ENCODE peak calls at places on chromosome X, in eight cellular contexts. A is stimulated activated CD4-positive, alpha-beta T cell treated with anti-CD3 and anti-CD28 coated beads, TNF-alpha, amount 100 ng/mL, for 48 hours; O is amniotic stem cell; N is NCI-H1436; T is stimulated activated CD8-positive, alpha-beta memory T cell treated with anti-CD3 and anti-CD28 coated beads, Interleukin-15, amount 100 ng/mL, for 4 hours; S is SK-N-SH; Q is M059J; J is adrenal gland. W is an unnamed sample.

GRCh38 chrX:64977830-64978229 is 1.6 kb upstream of the ZC4H2 start:
- DNase-seq in J (no peak), T (no peak), Q (peak), N (no peak), S (no peak), O (no peak), A (no peak), W (no peak)

GRCh38 chrX:79079477-79079876 is 65.0 kb upstream of the GPR174 start:
- DNase-seq in A (no peak), T (no peak), J (no peak), S (no peak), O (no peak), N (no peak), Q (no peak), W (no peak)

GRCh38 chrX:103418811-103419210 is 42.5 kb downstream of the BEX3 start:
- DNase-seq in T (no peak), S (no peak), J (no peak), O (no peak), A (no peak), N (no peak), Q (no peak), W (no peak)

GRCh38 chrX:41692162-41692749 is 3.5 kb downstream of the GPR34 start:
- DNase-seq in S (no peak), T (no peak), J (no peak), O (no peak), Q (peak), N (no peak), A (no peak), W (no peak)

GRCh38 chrX:53262189-53262917 is 19.0 kb downstream of the IQSEC2 start:
- DNase-seq in A (no peak), Q (no peak), T (no peak), O (no peak), S (no peak), N (no peak), J (no peak), W (no peak)

GRCh38 chrX:147565239-147565638 is 346.5 kb upstream of the FMR1 start:
- DNase-seq in Q (peak), J (no peak), N (no peak), A (no peak), S (no peak), O (no peak), T (no peak), W (no peak)

GRCh38 chrX:8067754-8068469 is 103.2 kb downstream of the VCX2 start:
- DNase-seq in O (no peak), T (no peak), A (no peak), Q (peak), N (no peak), J (no peak), S (no peak), W (no peak)

GRCh38 chrX:63658920-63659319 is 126.1 kb downstream of the ARHGEF9 start:
- DNase-seq in O (no peak), Q (peak), T (no peak), A (no peak), N (no peak), J (no peak), S (no peak), W (no peak)

GRCh38 chrX:19698125-19698524 is 182.8 kb upstream of the MAP3K15 start:
- DNase-seq in T (no peak), O (no peak), S (no peak), A (no peak), Q (peak), J (no peak), N (no peak), W (no peak)

GRCh38 chrX:37314526-37314925 is 34.6 kb upstream of the PRRG1 start:
- DNase-seq in T (no peak), J (no peak), S (no peak), N (no peak), Q (peak), O (no peak), A (no peak), W (no peak)

GRCh38 chrX:119228506-119229290 is 7.4 kb upstream of the PGRMC1 start:
- DNase-seq in J (peak), A (no peak), O (peak), Q (peak), S (no peak), T (no peak), N (no peak), W (no peak)

GRCh38 chrX:44731160-44731559 is 112.7 kb upstream of the DUSP21 start:
- DNase-seq in Q (peak), S (no peak), A (no peak), T (no peak), O (no peak), N (no peak), J (no peak), W (no peak)

GRCh38 chrX:150167482-150168324 is 195.4 kb upstream of the MAMLD1 start:
- DNase-seq in O (no peak), Q (no peak), N (no peak), A (no peak), J (no peak), S (no peak), T (no peak), W (no peak)

GRCh38 chrX:14802943-14803710 is 69.7 kb downstream of the FANCB start:
- DNase-seq in A (no peak), J (no peak), N (no peak), T (no peak), S (no peak), Q (peak), O (no peak), W (no peak)

GRCh38 chrX:110210417-110211139 is 107.3 kb downstream of the AMMECR1 start:
- DNase-seq in T (no peak), S (no peak), A (no peak), Q (peak), N (peak), O (peak), J (no peak), W (no peak)

GRCh38 chrX:57652705-57653104 is 27.4 kb downstream of the NLRP2B start:
- DNase-seq in Q (no peak), J (no peak), N (no peak), S (no peak), T (no peak), A (no peak), O (no peak), W (no peak)

GRCh38 chrX:135484636-135485289 is 35.7 kb upstream of the INTS6L start:
- DNase-seq in J (peak), A (no peak), N (no peak), Q (peak), S (peak), O (peak), T (no peak), W (no peak)

GRCh38 chrX:3743821-3744439 is 30.5 kb upstream of the PRKX start:
- DNase-seq in S (no peak), T (peak), A (no peak), N (no peak), O (no peak), Q (no peak), J (no peak), W (peak)

W was measured in CMK.